ENCODE peak calls at places on chromosome 22, in four cellular contexts. One of them, this sample, is unnamed.

GRCh38 chr22:33620085-33620484 is 300.2 kb downstream of the LARGE1 start:
- DNase-seq in lower lobe of right lung: no peak
- DNase-seq in fibroblast of the aortic adventitia: no peak
- DNase-seq in A549: no peak
- DNase-seq in this sample: no peak

GRCh38 chr22:39534591-39535301 is 2.2 kb upstream of the RPS19BP1 start:
- DNase-seq in lower lobe of right lung: peak
- DNase-seq in fibroblast of the aortic adventitia: peak
- DNase-seq in A549: peak
- DNase-seq in this sample: peak

GRCh38 chr22:50706481-50707125 is 31.4 kb upstream of the ACR start:
- DNase-seq in lower lobe of right lung: peak
- DNase-seq in fibroblast of the aortic adventitia: no peak
- DNase-seq in A549: no peak
- DNase-seq in this sample: no peak

GRCh38 chr22:48683640-48684039 is 1144.0 kb downstream of the BRD1 start:
- DNase-seq in lower lobe of right lung: no peak
- DNase-seq in fibroblast of the aortic adventitia: no peak
- DNase-seq in A549: no peak
- DNase-seq in this sample: no peak

GRCh38 chr22:49427341-49427740 is 400.3 kb downstream of the BRD1 start:
- DNase-seq in lower lobe of right lung: no peak
- DNase-seq in fibroblast of the aortic adventitia: no peak
- DNase-seq in A549: no peak
- DNase-seq in this sample: no peak

GRCh38 chr22:20588843-20589581 is 81.6 kb downstream of the MED15 start:
- DNase-seq in lower lobe of right lung: no peak
- DNase-seq in fibroblast of the aortic adventitia: no peak
- DNase-seq in A549: no peak
- DNase-seq in this sample: no peak

GRCh38 chr22:38416621-38417251 is 38.3 kb downstream of the KCNJ4 start:
- DNase-seq in lower lobe of right lung: peak
- DNase-seq in fibroblast of the aortic adventitia: no peak
- DNase-seq in A549: no peak
- DNase-seq in this sample: no peak

GRCh38 chr22:45916515-45916914 is 60.4 kb downstream of the WNT7B start:
- DNase-seq in lower lobe of right lung: no peak
- DNase-seq in fibroblast of the aortic adventitia: no peak
- DNase-seq in A549: no peak
- DNase-seq in this sample: no peak

GRCh38 chr22:47850644-47851151 is 1088.2 kb downstream of the TBC1D22A start:
- DNase-seq in lower lobe of right lung: no peak
- DNase-seq in fibroblast of the aortic adventitia: no peak
- DNase-seq in A549: no peak
- DNase-seq in this sample: no peak

GRCh38 chr22:27880778-27881394 is 38.2 kb downstream of the PITPNB start:
- DNase-seq in lower lobe of right lung: no peak
- DNase-seq in fibroblast of the aortic adventitia: peak
- DNase-seq in A549: peak
- DNase-seq in this sample: peak

GRCh38 chr22:44703269-44703870 is 1.4 kb downstream of the PRR5 start:
- DNase-seq in lower lobe of right lung: no peak
- DNase-seq in fibroblast of the aortic adventitia: no peak
- DNase-seq in A549: no peak
- DNase-seq in this sample: no peak

GRCh38 chr22:35630387-35630793 is 13.3 kb upstream of the MB start:
- DNase-seq in lower lobe of right lung: no peak
- DNase-seq in fibroblast of the aortic adventitia: peak
- DNase-seq in A549: peak
- DNase-seq in this sample: no peak

GRCh38 chr22:19742160-19743066 is 18.2 kb upstream of the TBX1 start:
- DNase-seq in lower lobe of right lung: no peak
- DNase-seq in fibroblast of the aortic adventitia: no peak
- DNase-seq in A549: no peak
- DNase-seq in this sample: no peak

GRCh38 chr22:45645526-45646414 is 25.9 kb upstream of the ATXN10 start:
- DNase-seq in lower lobe of right lung: peak
- DNase-seq in fibroblast of the aortic adventitia: peak
- DNase-seq in A549: peak
- DNase-seq in this sample: peak

GRCh38 chr22:50308597-50308935 is 1.1 kb upstream of the PLXNB2 start:
- DNase-seq in lower lobe of right lung: peak
- DNase-seq in fibroblast of the aortic adventitia: peak
- DNase-seq in A549: no peak
- DNase-seq in this sample: no peak

GRCh38 chr22:29715705-29716104 is 4.1 kb upstream of the CABP7 start:
- DNase-seq in lower lobe of right lung: no peak
- DNase-seq in fibroblast of the aortic adventitia: no peak
- DNase-seq in A549: no peak
- DNase-seq in this sample: no peak

GRCh38 chr22:22201185-22201924 is 43.2 kb upstream of the VPREB1 start:
- DNase-seq in lower lobe of right lung: peak
- DNase-seq in fibroblast of the aortic adventitia: no peak
- DNase-seq in A549: peak
- DNase-seq in this sample: no peak
- TF ChIP-seq CTCF in lower lobe of right lung: peak
- TF ChIP-seq CTCF in fibroblast of the aortic adventitia: no peak
- TF ChIP-seq CTCF in A549: peak
- TF ChIP-seq CTCF in this sample: peak

DNA sequence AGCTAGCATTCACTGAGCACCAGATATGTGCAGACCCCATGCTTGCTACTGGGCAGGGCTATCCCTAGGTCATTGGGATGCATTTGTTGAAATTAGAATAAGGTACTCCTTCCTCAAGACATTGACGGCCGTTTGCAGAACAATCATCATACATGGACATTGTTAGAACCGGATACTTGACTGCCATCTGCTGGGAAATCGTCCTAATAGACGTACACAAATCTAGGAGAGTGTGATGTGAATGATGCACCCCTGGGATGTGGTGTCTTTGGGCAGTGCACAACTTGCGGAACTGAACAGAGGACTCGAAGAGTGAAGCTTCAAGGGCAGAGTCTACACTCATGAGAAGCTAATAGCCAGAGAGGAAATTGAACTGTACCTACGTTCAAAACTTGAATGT is 35.9 kb downstream of the MYO18B start:
- DNase-seq in lower lobe of right lung: no peak
- DNase-seq in fibroblast of the aortic adventitia: peak
- DNase-seq in A549: peak
- DNase-seq in this sample: peak
- TF ChIP-seq CTCF in lower lobe of right lung: peak
- TF ChIP-seq CTCF in fibroblast of the aortic adventitia: peak
- TF ChIP-seq CTCF in A549: peak
- TF ChIP-seq CTCF in this sample: peak

DNA sequence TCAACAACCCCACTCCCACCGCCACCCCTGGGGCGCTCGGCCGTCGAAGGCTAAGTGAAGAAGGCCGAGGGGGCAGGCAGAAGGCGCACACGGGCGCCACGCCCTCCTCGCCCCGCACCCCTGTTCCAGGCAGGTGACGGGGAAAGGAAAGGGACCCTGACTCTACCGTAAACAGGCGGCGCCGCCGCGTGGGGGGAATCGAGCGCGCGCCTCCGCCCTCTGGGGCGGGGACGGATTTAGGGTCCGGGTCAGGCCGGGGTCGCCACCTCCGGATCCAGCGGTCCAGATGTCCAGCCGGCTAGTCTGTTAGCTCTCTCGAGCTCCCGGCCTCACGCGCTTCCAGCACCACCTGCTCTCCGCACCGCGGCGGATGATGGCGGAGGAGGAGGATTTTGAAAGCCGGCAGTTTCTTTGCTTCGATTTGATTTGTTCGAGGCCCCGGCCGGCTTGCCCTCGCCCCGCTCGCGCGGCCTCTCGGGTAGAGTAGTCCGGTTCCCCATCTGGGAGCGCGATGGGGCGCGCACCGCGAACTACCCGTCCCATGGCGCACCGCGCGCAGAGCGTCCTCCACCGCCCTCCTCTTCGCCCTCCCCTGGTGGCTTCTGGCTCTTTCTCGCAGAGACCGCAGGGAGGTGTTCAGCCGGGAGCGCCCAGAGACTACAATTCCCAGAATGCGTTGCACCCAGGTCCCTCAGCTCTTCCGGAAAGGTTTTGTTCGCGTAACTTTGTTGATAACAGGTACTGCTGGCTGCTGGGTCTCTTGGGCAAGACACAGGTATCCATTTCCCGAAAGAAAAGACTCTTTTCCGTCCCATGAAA is at the start of gene RANGAP1:
- DNase-seq in lower lobe of right lung: peak
- DNase-seq in fibroblast of the aortic adventitia: peak
- DNase-seq in A549: peak
- DNase-seq in this sample: peak
- TF ChIP-seq CTCF in lower lobe of right lung: peak
- TF ChIP-seq CTCF in fibroblast of the aortic adventitia: peak
- TF ChIP-seq CTCF in A549: no peak
- TF ChIP-seq CTCF in this sample: peak

DNA sequence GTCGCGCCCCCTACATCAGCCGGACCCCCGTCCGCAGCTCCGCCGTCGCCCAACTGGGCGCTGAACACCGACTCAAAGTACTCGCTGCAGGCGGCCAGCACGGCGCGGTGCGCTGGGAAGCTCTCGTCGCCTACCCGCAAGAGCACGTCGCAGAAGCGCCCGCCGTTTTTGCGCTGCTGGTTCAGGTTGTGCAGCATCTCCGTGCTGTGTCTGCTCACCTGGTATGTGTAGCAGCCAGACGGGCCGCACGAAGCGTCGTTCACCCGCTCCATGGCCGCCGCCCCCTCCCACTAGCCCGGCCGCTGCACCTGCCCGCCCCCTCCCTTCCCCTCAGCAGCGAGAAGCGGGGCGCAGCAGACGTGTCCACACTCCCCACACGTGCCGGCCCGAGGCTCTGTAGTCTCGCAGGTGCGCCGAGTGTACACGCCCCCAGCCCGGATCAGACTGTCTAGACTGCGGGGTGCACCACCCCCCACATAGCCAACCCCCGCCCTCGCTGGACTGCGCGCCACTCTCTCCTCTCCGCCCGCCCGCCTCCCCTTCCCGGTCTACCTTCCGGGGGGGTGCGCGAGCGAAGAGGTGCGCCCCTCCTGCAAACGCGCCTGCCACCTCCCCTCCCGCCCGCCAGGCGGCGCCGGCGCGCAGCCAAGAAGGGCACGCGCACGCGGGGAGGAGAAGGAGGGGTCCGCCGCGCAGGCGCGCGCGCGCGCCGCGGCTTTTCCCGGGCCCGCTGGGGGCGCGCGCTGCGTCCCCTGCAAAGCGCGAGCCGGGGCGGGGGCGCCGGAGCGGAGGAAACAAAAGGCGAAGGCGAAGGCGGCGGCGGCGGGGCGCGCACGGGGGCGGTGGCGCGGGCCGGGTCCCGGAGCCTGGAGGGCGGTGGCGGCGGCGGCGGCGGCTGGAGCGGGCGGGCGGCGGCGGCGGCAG is 553 bp downstream of the PATZ1 start:
- DNase-seq in lower lobe of right lung: peak
- DNase-seq in fibroblast of the aortic adventitia: peak
- DNase-seq in A549: peak
- DNase-seq in this sample: peak
- TF ChIP-seq CTCF in lower lobe of right lung: peak
- TF ChIP-seq CTCF in fibroblast of the aortic adventitia: peak
- TF ChIP-seq CTCF in A549: peak
- TF ChIP-seq CTCF in this sample: peak

DNA sequence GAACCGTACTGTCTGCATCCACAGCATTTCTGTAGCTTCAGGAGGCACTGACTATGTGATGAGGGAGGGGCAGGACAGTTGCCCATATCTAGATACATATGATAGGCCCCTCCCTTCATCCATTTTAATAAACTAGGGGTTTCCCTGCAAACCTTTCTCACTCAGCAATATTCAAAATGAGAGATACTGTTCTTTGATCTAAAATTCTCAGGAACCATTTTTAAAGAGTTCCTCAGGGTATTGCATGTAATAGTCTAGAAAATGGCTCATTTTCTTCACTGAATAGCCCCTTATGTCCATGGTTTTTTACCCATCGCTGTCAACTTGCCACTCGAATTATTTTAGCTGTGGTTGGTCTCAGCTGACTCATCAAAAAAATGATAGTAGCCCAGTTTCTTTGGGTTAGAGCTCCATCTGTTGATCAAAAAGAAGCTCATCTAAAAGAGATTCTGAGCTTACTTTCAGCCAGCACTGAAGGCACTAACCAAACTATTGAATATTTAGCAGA is 37.0 kb upstream of the DNAJB7 start:
- DNase-seq in lower lobe of right lung: no peak
- DNase-seq in fibroblast of the aortic adventitia: peak
- DNase-seq in A549: peak
- DNase-seq in this sample: no peak
- TF ChIP-seq CTCF in lower lobe of right lung: peak
- TF ChIP-seq CTCF in fibroblast of the aortic adventitia: peak
- TF ChIP-seq CTCF in A549: peak
- TF ChIP-seq CTCF in this sample: peak

DNA sequence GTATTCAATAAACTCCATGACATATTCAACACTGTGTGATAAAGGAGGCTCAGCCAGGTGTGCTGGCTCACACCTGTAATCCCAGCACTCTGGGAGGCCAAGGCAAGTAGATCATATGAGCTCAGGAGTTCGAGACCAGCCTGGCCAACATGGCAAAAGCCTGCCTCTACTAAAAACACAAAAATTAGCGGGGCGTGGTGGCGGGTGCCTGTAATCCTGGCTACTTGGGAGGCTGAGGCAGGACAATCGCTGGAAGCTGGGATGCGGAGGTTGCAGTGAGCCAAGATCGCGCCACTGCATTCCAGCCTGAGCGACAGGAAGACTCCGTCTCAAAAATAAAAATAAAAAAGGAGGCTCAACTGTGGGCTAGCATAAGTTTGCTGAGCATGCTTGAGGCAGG is 4.1 kb upstream of the SLC25A18 start:
- DNase-seq in lower lobe of right lung: no peak
- DNase-seq in fibroblast of the aortic adventitia: no peak
- DNase-seq in A549: no peak
- DNase-seq in this sample: no peak
- TF ChIP-seq CTCF in lower lobe of right lung: no peak
- TF ChIP-seq CTCF in fibroblast of the aortic adventitia: no peak
- TF ChIP-seq CTCF in A549: no peak
- TF ChIP-seq CTCF in this sample: no peak

This sample was measured in neural crest cell.